ENCODE peak calls at places on chromosomes 6 and 20, in seven cellular contexts. H, Y, M, O, C, S and G are unnamed samples.

GRCh38 chr6:160054271-160054670 is 67.3 kb upstream of the SLC22A1 start:
- DNase-seq in H (peak; percentile 15), Y (no peak), M (no peak), O (no peak), C (no peak), S (no peak), G (no peak)

GRCh38 chr6:36368921-36369880 is 18.3 kb downstream of the ETV7 start:
- DNase-seq in H (peak; percentile 96), Y (peak; percentile 93), M (no peak), O (no peak), C (no peak), S (peak; percentile 91), G (no peak)

GRCh38 chr6:126376682-126377081 is 36.8 kb downstream of the CENPW start:
- DNase-seq in H (no peak), Y (no peak), M (no peak), O (no peak), C (no peak), S (no peak), G (no peak)

GRCh38 chr6:131982740-131983259 is 31.6 kb upstream of the CCN2 start:
- DNase-seq in H (no peak), Y (peak; percentile 93), M (no peak), O (no peak), C (no peak), S (peak; percentile 75), G (no peak)

GRCh38 chr20:54794874-54795273 is 319.5 kb downstream of the DOK5 start:
- DNase-seq in H (no peak), Y (no peak), M (no peak), O (no peak), C (no peak), S (no peak), G (no peak)

GRCh38 chr6:32852018-32852843 is 1.3 kb downstream of the TAP1 start:
- DNase-seq in H (peak; percentile 15), Y (no peak), M (no peak), O (no peak), C (no peak), S (no peak), G (no peak)

GRCh38 chr6:106185626-106186025 is 99.5 kb downstream of the PRDM1 start:
- DNase-seq in H (no peak), Y (no peak), M (no peak), O (no peak), C (no peak), S (no peak), G (no peak)

GRCh38 chr20:63438121-63438520 is 34.3 kb downstream of the KCNQ2 start:
- DNase-seq in H (no peak), Y (no peak), M (no peak), O (no peak), C (no peak), S (no peak), G (no peak)

GRCh38 chr6:150967381-150967780 is 101.9 kb downstream of the MTHFD1L start:
- DNase-seq in H (no peak), Y (no peak), M (no peak), O (no peak), C (no peak), S (no peak), G (no peak)

GRCh38 chr6:31952140-31952805 is 6.4 kb downstream of the CFB start:
- DNase-seq in H (peak; percentile 62), Y (peak; percentile 22), M (peak; percentile 83), O (peak; percentile 83), C (no peak), S (peak; percentile 53), G (no peak)

GRCh38 chr6:151181701-151182367 is 57.9 kb upstream of the AKAP12 start:
- DNase-seq in H (no peak), Y (peak; percentile 63), M (no peak), O (no peak), C (no peak), S (no peak), G (no peak)

GRCh38 chr6:35165630-35166071 is 24.5 kb upstream of the TCP11 start:
- DNase-seq in H (no peak), Y (no peak), M (no peak), O (no peak), C (no peak), S (no peak), G (no peak)

GRCh38 chr6:134502614-134503541 is 185.0 kb upstream of the SGK1 start:
- DNase-seq in H (peak; percentile 29), Y (no peak), M (no peak), O (no peak), C (no peak), S (no peak), G (no peak)

GRCh38 chr6:18667612-18668011 is 280.5 kb downstream of the RNF144B start:
- DNase-seq in H (no peak), Y (no peak), M (no peak), O (no peak), C (no peak), S (no peak), G (no peak)

GRCh38 chr6:144321839-144322591 is 36.9 kb downstream of the UTRN start:
- DNase-seq in H (no peak), Y (peak; percentile 30), M (no peak), O (no peak), C (no peak), S (peak; percentile 53), G (no peak)

GRCh38 chr6:43983632-43984031 is 143.6 kb downstream of the MRPL14 start:
- DNase-seq in H (no peak), Y (no peak), M (no peak), O (no peak), C (no peak), S (no peak), G (peak; percentile 16)

GRCh38 chr6:14211596-14211961 is 94.0 kb downstream of the CD83 start:
- DNase-seq in H (peak; percentile 89), Y (peak; percentile 18), M (peak; percentile 75), O (peak; percentile 80), C (peak; percentile 74), S (no peak), G (no peak)

GRCh38 chr6:167044696-167045095 is 45.5 kb downstream of the CEP43 start:
- DNase-seq in H (no peak), Y (no peak), M (no peak), O (no peak), C (no peak), S (no peak), G (no peak)

GRCh38 chr6:24899647-24900325 is 36.0 kb downstream of the RIPOR2 start:
- DNase-seq in H (no peak), Y (peak; percentile 52), M (no peak), O (no peak), C (no peak), S (no peak), G (no peak)

GRCh38 chr20:35232575-35232974 is 6.1 kb downstream of the MMP24 start:
- DNase-seq in H (no peak), Y (peak; percentile 89), M (no peak), O (no peak), C (no peak), S (peak; percentile 80), G (no peak)

GRCh38 chr20:3158968-3159431 is 665 bp downstream of the FASTKD5 start:
- DNase-seq in H (no peak), Y (no peak), M (no peak), O (no peak), C (no peak), S (peak; percentile 24), G (no peak)

GRCh38 chr20:59071224-59071623 is 28.6 kb upstream of the PRELID3B start:
- DNase-seq in H (no peak), Y (no peak), M (no peak), O (no peak), C (no peak), S (no peak), G (no peak)

GRCh38 chr6:128932061-128932460 is 49.1 kb downstream of the LAMA2 start:
- DNase-seq in H (no peak), Y (no peak), M (no peak), O (no peak), C (no peak), S (peak; percentile 85), G (no peak)
- TF ChIP-seq CTCF in H (no peak), Y (no peak), M (no peak), O (no peak), C (no peak), S (no peak), G (no peak)

GRCh38 chr6:29603456-29603855 is 18.5 kb downstream of the OR2H2 start:
- DNase-seq in H (no peak), Y (no peak), M (no peak), O (no peak), C (no peak), S (no peak), G (no peak)

GRCh38 chr6:29597184-29597583 is 12.3 kb downstream of the OR2H2 start:
- DNase-seq in H (no peak), Y (no peak), M (no peak), O (no peak), C (no peak), S (no peak), G (no peak)

GRCh38 chr6:29603930-29604329 is 19.0 kb downstream of the OR2H2 start:
- DNase-seq in H (no peak), Y (no peak), M (no peak), O (no peak), C (no peak), S (no peak), G (no peak)

GRCh38 chr6:29598348-29598747 is 13.4 kb downstream of the OR2H2 start:
- DNase-seq in H (no peak), Y (no peak), M (no peak), O (no peak), C (no peak), S (no peak), G (no peak)

GRCh38 chr6:29602564-29603361 is 17.8 kb downstream of the OR2H2 start:
- DNase-seq in H (peak; percentile 24), Y (peak; percentile 6), M (no peak), O (peak; percentile 68), C (no peak), S (peak; percentile 17), G (no peak)
- TF ChIP-seq CTCF in H (peak; percentile 41), Y (peak; percentile 23), M (no peak), O (peak; percentile 29), C (peak; percentile 67), S (peak; percentile 54), G (no peak)

GRCh38 chr6:157157228-157157627 is 166.1 kb downstream of the TMEM242 start:
- DNase-seq in H (no peak), Y (no peak), M (no peak), O (no peak), C (no peak), S (no peak), G (no peak)

GRCh38 chr6:157159339-157159738 is 164.0 kb downstream of the TMEM242 start:
- DNase-seq in H (no peak), Y (no peak), M (no peak), O (no peak), C (no peak), S (no peak), G (no peak)

GRCh38 chr6:157158456-157158855 is 164.9 kb downstream of the TMEM242 start:
- DNase-seq in H (no peak), Y (no peak), M (no peak), O (no peak), C (no peak), S (no peak), G (no peak)

GRCh38 chr6:157161912-157162311 is 161.4 kb downstream of the TMEM242 start:
- DNase-seq in H (no peak), Y (no peak), M (no peak), O (no peak), C (no peak), S (no peak), G (no peak)

GRCh38 chr6:157158897-157159296 is 164.4 kb downstream of the TMEM242 start:
- DNase-seq in H (no peak), Y (no peak), M (no peak), O (no peak), C (no peak), S (no peak), G (no peak)
- TF ChIP-seq CTCF in H (no peak), Y (peak; percentile 23), M (no peak), O (no peak), C (no peak), S (no peak), G (no peak)

GRCh38 chr20:8829232-8829631 is 239.7 kb upstream of the PLCB4 start:
- DNase-seq in H (no peak), Y (no peak), M (no peak), O (no peak), C (no peak), S (no peak), G (no peak)
- TF ChIP-seq CTCF in H (peak; percentile 19), Y (peak; percentile 11), M (peak; percentile 16), O (peak; percentile 68), C (peak; percentile 61), S (peak; percentile 67), G (no peak)